ENCODE peak calls at places on chromosomes 3 and 15, in nine cellular contexts. One of them, this sample, is unnamed.

GRCh38 chr3:42729404-42730145 is 27.0 kb upstream of the HHATL start:
- DNase-seq in C1 segment of cervical spinal cord: peak; percentile 49
- DNase-seq in endodermal cell: no peak
- DNase-seq in left cardiac atrium: no peak
- DNase-seq in SHP77: no peak
- DNase-seq in ELR: no peak
- DNase-seq in T-cell: no peak
- DNase-seq in T-helper 9 cell: no peak
- DNase-seq in upper lobe of left lung: no peak
- DNase-seq in this sample: no peak

GRCh38 chr3:172626241-172626640 is 84.6 kb downstream of the NCEH1 start:
- DNase-seq in C1 segment of cervical spinal cord: no peak
- DNase-seq in T-helper 9 cell: no peak
- DNase-seq in SHP77: no peak
- DNase-seq in T-cell: no peak
- DNase-seq in ELR: peak; percentile 91
- DNase-seq in upper lobe of left lung: no peak
- DNase-seq in left cardiac atrium: no peak
- DNase-seq in endodermal cell: no peak
- DNase-seq in this sample: no peak

GRCh38 chr15:61146643-61147230 is 82.4 kb downstream of the RORA start:
- DNase-seq in left cardiac atrium: no peak
- DNase-seq in T-cell: no peak
- DNase-seq in upper lobe of left lung: no peak
- DNase-seq in T-helper 9 cell: no peak
- DNase-seq in SHP77: no peak
- DNase-seq in endodermal cell: peak; percentile 63
- DNase-seq in ELR: no peak
- DNase-seq in C1 segment of cervical spinal cord: no peak
- DNase-seq in this sample: no peak

GRCh38 chr3:192570315-192570714 is 157.0 kb downstream of the FGF12 start:
- DNase-seq in endodermal cell: no peak
- DNase-seq in C1 segment of cervical spinal cord: no peak
- DNase-seq in T-helper 9 cell: no peak
- DNase-seq in upper lobe of left lung: no peak
- DNase-seq in T-cell: no peak
- DNase-seq in ELR: no peak
- DNase-seq in left cardiac atrium: no peak
- DNase-seq in SHP77: no peak
- DNase-seq in this sample: no peak

GRCh38 chr3:136512391-136512790 is 239.8 kb downstream of the STAG1 start:
- DNase-seq in endodermal cell: no peak
- DNase-seq in ELR: no peak
- DNase-seq in upper lobe of left lung: no peak
- DNase-seq in T-helper 9 cell: no peak
- DNase-seq in left cardiac atrium: no peak
- DNase-seq in SHP77: no peak
- DNase-seq in C1 segment of cervical spinal cord: no peak
- DNase-seq in T-cell: no peak
- DNase-seq in this sample: no peak

GRCh38 chr3:196431193-196432136 is 762 bp downstream of the UBXN7 start:
- DNase-seq in ELR: peak; percentile 78
- DNase-seq in endodermal cell: no peak
- DNase-seq in T-helper 9 cell: peak; percentile 10
- DNase-seq in T-cell: peak; percentile 15
- DNase-seq in SHP77: no peak
- DNase-seq in upper lobe of left lung: peak; percentile 84
- DNase-seq in left cardiac atrium: peak; percentile 43
- DNase-seq in C1 segment of cervical spinal cord: peak; percentile 69
- DNase-seq in this sample: no peak

GRCh38 chr3:155805802-155806618 is at the start of gene C3orf33:
- DNase-seq in T-cell: peak; percentile 67
- DNase-seq in upper lobe of left lung: peak; percentile 96
- DNase-seq in C1 segment of cervical spinal cord: peak; percentile 82
- DNase-seq in left cardiac atrium: peak; percentile 80
- DNase-seq in SHP77: peak; percentile 39
- DNase-seq in ELR: peak; percentile 73
- DNase-seq in T-helper 9 cell: peak; percentile 66
- DNase-seq in endodermal cell: peak; percentile 89
- DNase-seq in this sample: peak; percentile 46

GRCh38 chr15:51227967-51228783 is 110.2 kb downstream of the CYP19A1 start:
- DNase-seq in C1 segment of cervical spinal cord: no peak
- DNase-seq in left cardiac atrium: peak; percentile 30
- DNase-seq in SHP77: no peak
- DNase-seq in T-helper 9 cell: no peak
- DNase-seq in upper lobe of left lung: no peak
- DNase-seq in ELR: peak; percentile 90
- DNase-seq in endodermal cell: peak; percentile 67
- DNase-seq in T-cell: no peak
- DNase-seq in this sample: no peak

GRCh38 chr15:79815468-79815867 is 81.3 kb downstream of the MTHFS start:
- DNase-seq in SHP77: no peak
- DNase-seq in T-cell: no peak
- DNase-seq in ELR: no peak
- DNase-seq in C1 segment of cervical spinal cord: no peak
- DNase-seq in upper lobe of left lung: no peak
- DNase-seq in T-helper 9 cell: no peak
- DNase-seq in left cardiac atrium: no peak
- DNase-seq in endodermal cell: no peak
- DNase-seq in this sample: no peak

GRCh38 chr15:84929795-84930371 is 45.4 kb downstream of the SLC28A1 start:
- DNase-seq in SHP77: no peak
- DNase-seq in T-cell: no peak
- DNase-seq in T-helper 9 cell: no peak
- DNase-seq in upper lobe of left lung: no peak
- DNase-seq in left cardiac atrium: no peak
- DNase-seq in C1 segment of cervical spinal cord: no peak
- DNase-seq in endodermal cell: no peak
- DNase-seq in ELR: peak; percentile 77
- DNase-seq in this sample: no peak

GRCh38 chr3:194130807-194131589 is 5.0 kb upstream of the HES1 start:
- DNase-seq in upper lobe of left lung: no peak
- DNase-seq in endodermal cell: peak; percentile 72
- DNase-seq in left cardiac atrium: no peak
- DNase-seq in T-helper 9 cell: no peak
- DNase-seq in SHP77: no peak
- DNase-seq in T-cell: peak; percentile 6
- DNase-seq in C1 segment of cervical spinal cord: no peak
- DNase-seq in ELR: no peak
- DNase-seq in this sample: no peak

GRCh38 chr15:94411279-94411678 is 179.9 kb downstream of the MCTP2 start:
- DNase-seq in C1 segment of cervical spinal cord: no peak
- DNase-seq in ELR: no peak
- DNase-seq in left cardiac atrium: no peak
- DNase-seq in T-helper 9 cell: no peak
- DNase-seq in upper lobe of left lung: no peak
- DNase-seq in SHP77: no peak
- DNase-seq in endodermal cell: no peak
- DNase-seq in T-cell: no peak
- DNase-seq in this sample: no peak

GRCh38 chr3:187709155-187709554 is 6.8 kb upstream of the RTP2 start:
- DNase-seq in ELR: peak; percentile 23
- DNase-seq in T-helper 9 cell: no peak
- DNase-seq in T-cell: no peak
- DNase-seq in endodermal cell: peak; percentile 70
- DNase-seq in C1 segment of cervical spinal cord: no peak
- DNase-seq in upper lobe of left lung: no peak
- DNase-seq in left cardiac atrium: no peak
- DNase-seq in SHP77: no peak
- DNase-seq in this sample: no peak

GRCh38 chr3:10437272-10437994 is 68.0 kb downstream of the ATP2B2 start:
- DNase-seq in T-cell: peak; percentile 46
- DNase-seq in left cardiac atrium: no peak
- DNase-seq in SHP77: no peak
- DNase-seq in upper lobe of left lung: no peak
- DNase-seq in ELR: peak; percentile 83
- DNase-seq in C1 segment of cervical spinal cord: no peak
- DNase-seq in endodermal cell: no peak
- DNase-seq in T-helper 9 cell: peak; percentile 26
- DNase-seq in this sample: peak; percentile 47

GRCh38 chr3:187401861-187402260 is 33.7 kb downstream of the RTP4 start:
- DNase-seq in SHP77: no peak
- DNase-seq in T-cell: no peak
- DNase-seq in C1 segment of cervical spinal cord: no peak
- DNase-seq in upper lobe of left lung: no peak
- DNase-seq in ELR: no peak
- DNase-seq in T-helper 9 cell: no peak
- DNase-seq in left cardiac atrium: no peak
- DNase-seq in endodermal cell: no peak
- DNase-seq in this sample: no peak

GRCh38 chr15:66886241-66886675 is 179.1 kb upstream of the SMAD3 start:
- DNase-seq in endodermal cell: peak; percentile 14
- DNase-seq in T-helper 9 cell: no peak
- DNase-seq in ELR: no peak
- DNase-seq in T-cell: no peak
- DNase-seq in C1 segment of cervical spinal cord: no peak
- DNase-seq in upper lobe of left lung: no peak
- DNase-seq in SHP77: no peak
- DNase-seq in left cardiac atrium: no peak
- DNase-seq in this sample: no peak

GRCh38 chr3:14423197-14423743 is 20.9 kb downstream of the SLC6A6 start:
- DNase-seq in ELR: no peak
- DNase-seq in T-cell: no peak
- DNase-seq in upper lobe of left lung: no peak
- DNase-seq in SHP77: no peak
- DNase-seq in T-helper 9 cell: no peak
- DNase-seq in C1 segment of cervical spinal cord: no peak
- DNase-seq in left cardiac atrium: no peak
- DNase-seq in endodermal cell: no peak
- DNase-seq in this sample: no peak